ENCODE peak calls at places on chromosomes 2 and 18, in five cellular contexts. One of them, this sample, is unnamed.

GRCh38 chr2:185245216-185245615 is 493.4 kb upstream of the FSIP2 start:
- DNase-seq in breast epithelium: no peak
- DNase-seq in transverse colon: no peak
- DNase-seq in T follicular helper cell: no peak
- DNase-seq in colonic mucosa: no peak
- DNase-seq in this sample: no peak

GRCh38 chr18:22348521-22349316 is 69.0 kb downstream of the CTAGE1 start:
- DNase-seq in breast epithelium: peak
- DNase-seq in transverse colon: peak
- DNase-seq in T follicular helper cell: no peak
- DNase-seq in colonic mucosa: peak
- DNase-seq in this sample: peak

GRCh38 chr2:124607679-124608078 is 582.6 kb downstream of the CNTNAP5 start:
- DNase-seq in breast epithelium: no peak
- DNase-seq in transverse colon: no peak
- DNase-seq in T follicular helper cell: no peak
- DNase-seq in colonic mucosa: no peak
- DNase-seq in this sample: peak

GRCh38 chr2:174577967-174578589 is 19.5 kb downstream of the WIPF1 start:
- DNase-seq in breast epithelium: no peak
- DNase-seq in transverse colon: no peak
- DNase-seq in T follicular helper cell: peak
- DNase-seq in colonic mucosa: no peak
- DNase-seq in this sample: no peak

GRCh38 chr18:49639643-49640361 is 77.9 kb downstream of the LIPG start:
- DNase-seq in breast epithelium: no peak
- DNase-seq in transverse colon: no peak
- DNase-seq in T follicular helper cell: no peak
- DNase-seq in colonic mucosa: no peak
- DNase-seq in this sample: peak

GRCh38 chr2:69059731-69060290 is 46.8 kb downstream of the ANTXR1 start:
- DNase-seq in breast epithelium: no peak
- DNase-seq in transverse colon: no peak
- DNase-seq in T follicular helper cell: no peak
- DNase-seq in colonic mucosa: no peak
- DNase-seq in this sample: no peak

GRCh38 chr2:905091-905832 is 45.4 kb upstream of the SNTG2 start:
- DNase-seq in breast epithelium: no peak
- DNase-seq in transverse colon: no peak
- DNase-seq in T follicular helper cell: no peak
- DNase-seq in colonic mucosa: no peak
- DNase-seq in this sample: no peak

GRCh38 chr2:218555527-218555926 is 12.6 kb downstream of the USP37 start:
- DNase-seq in breast epithelium: no peak
- DNase-seq in transverse colon: no peak
- DNase-seq in T follicular helper cell: no peak
- DNase-seq in colonic mucosa: no peak
- DNase-seq in this sample: no peak

GRCh38 chr2:222950886-222951285 is 90.0 kb downstream of the ACSL3 start:
- DNase-seq in breast epithelium: no peak
- DNase-seq in transverse colon: no peak
- DNase-seq in T follicular helper cell: no peak
- DNase-seq in colonic mucosa: no peak
- DNase-seq in this sample: no peak

GRCh38 chr2:149921911-149922616 is 334.5 kb upstream of the MMADHC start:
- DNase-seq in breast epithelium: no peak
- DNase-seq in transverse colon: no peak
- DNase-seq in T follicular helper cell: no peak
- DNase-seq in colonic mucosa: no peak
- DNase-seq in this sample: no peak

GRCh38 chr2:130336877-130337734 is 5.6 kb upstream of the IMP4 start:
- DNase-seq in breast epithelium: peak
- DNase-seq in transverse colon: peak
- DNase-seq in T follicular helper cell: peak
- DNase-seq in colonic mucosa: peak
- DNase-seq in this sample: peak

This sample was measured in body of pancreas.